ENCODE peak calls at places on chromosomes 13 and 19, in four cellular contexts. K, Z, O and L are unnamed samples.

GRCh38 chr13:111177803-111178389 is 62.8 kb downstream of the ARHGEF7 start:
- DNase-seq in K (peak), Z (no peak), O (peak), L (no peak)

GRCh38 chr19:58396691-58397532 is 1.5 kb downstream of the RNF225 start:
- DNase-seq in K (no peak), Z (no peak), O (no peak), L (no peak)

GRCh38 chr19:57642396-57643046 is 9.6 kb downstream of the ZNF211 start:
- DNase-seq in K (no peak), Z (no peak), O (no peak), L (no peak)

GRCh38 chr13:75635101-75635620 is 969 bp upstream of the LMO7 start:
- DNase-seq in K (peak), Z (no peak), O (peak), L (no peak)

GRCh38 chr13:110419391-110419791 is 112.3 kb downstream of the COL4A2 start:
- DNase-seq in K (no peak), Z (no peak), O (no peak), L (no peak)

GRCh38 chr13:56706485-56706884 is 434.2 kb upstream of the PRR20A start:
- DNase-seq in K (no peak), Z (no peak), O (no peak), L (no peak)

GRCh38 chr19:3284759-3285646 is 60.5 kb downstream of the CELF5 start:
- DNase-seq in K (peak), Z (peak), O (peak), L (peak)

GRCh38 chr19:4379383-4380253 is 20.7 kb downstream of the SH3GL1 start:
- DNase-seq in K (peak), Z (peak), O (peak), L (no peak)

GRCh38 chr13:75715598-75716523 is 79.7 kb downstream of the LMO7 start:
- DNase-seq in K (peak), Z (no peak), O (no peak), L (no peak)

GRCh38 chr13:112117258-112117954 is 50.5 kb downstream of the SOX1 start:
- DNase-seq in K (no peak), Z (no peak), O (no peak), L (no peak)

GRCh38 chr13:75633285-75633684 is 2.8 kb upstream of the LMO7 start:
- DNase-seq in K (peak), Z (no peak), O (peak), L (peak)

GRCh38 chr13:114100446-114101320 is 31.7 kb downstream of the RASA3 start:
- DNase-seq in K (peak), Z (no peak), O (peak), L (no peak)

GRCh38 chr13:51764184-51765141 is 39.5 kb downstream of the DHRS12 start:
- DNase-seq in K (peak), Z (peak), O (peak), L (peak)

GRCh38 chr13:102847272-102848234 is 1.7 kb downstream of the ERCC5 start:
- DNase-seq in K (peak), Z (no peak), O (peak), L (no peak)

GRCh38 chr19:30555075-30555787 is 183.0 kb downstream of the ZNF536 start:
- DNase-seq in K (no peak), Z (no peak), O (no peak), L (no peak)

GRCh38 chr19:18605196-18605545 is 1.4 kb downstream of the CRLF1 start:
- DNase-seq in K (no peak), Z (no peak), O (no peak), L (no peak)

GRCh38 chr13:114134944-114135610 is 2.7 kb upstream of the RASA3 start:
- DNase-seq in K (no peak), Z (no peak), O (no peak), L (no peak)

GRCh38 chr13:97724450-97724849 is 229.0 kb upstream of the IPO5 start:
- DNase-seq in K (peak), Z (no peak), O (peak), L (no peak)

GRCh38 chr19:44927746-44928145 is 13.3 kb downstream of the APOC1 start:
- DNase-seq in K (no peak), Z (no peak), O (peak), L (peak)